ENCODE peak calls at places on chromosomes 4 and X, in nine cellular contexts. One of them, this sample, is unnamed.

GRCh38 chrX:132266583-132267355 is 47.5 kb upstream of the RAP2C start:
- DNase-seq in stomach: no peak
- DNase-seq in coronary artery: no peak
- DNase-seq in OCI-LY7: no peak
- DNase-seq in heart right ventricle: no peak
- DNase-seq in HepG2: no peak
- DNase-seq in upper lobe of left lung: no peak
- DNase-seq in thoracic aorta: no peak
- DNase-seq in body of pancreas: no peak
- DNase-seq in this sample: no peak

GRCh38 chr4:94758141-94758699 is 465 bp downstream of the BMPR1B start:
- DNase-seq in stomach: no peak
- DNase-seq in coronary artery: peak
- DNase-seq in HepG2: no peak
- DNase-seq in OCI-LY7: no peak
- DNase-seq in thoracic aorta: no peak
- DNase-seq in body of pancreas: peak
- DNase-seq in heart right ventricle: no peak
- DNase-seq in upper lobe of left lung: peak
- DNase-seq in this sample: no peak

GRCh38 chr4:39259571-39260330 is 77.4 kb downstream of the WDR19 start:
- DNase-seq in coronary artery: no peak
- DNase-seq in thoracic aorta: no peak
- DNase-seq in heart right ventricle: no peak
- DNase-seq in HepG2: no peak
- DNase-seq in stomach: no peak
- DNase-seq in OCI-LY7: no peak
- DNase-seq in upper lobe of left lung: no peak
- DNase-seq in body of pancreas: no peak
- DNase-seq in this sample: no peak

GRCh38 chr4:20639346-20639745 is 60.9 kb upstream of the PACRGL start:
- DNase-seq in HepG2: no peak
- DNase-seq in coronary artery: no peak
- DNase-seq in thoracic aorta: no peak
- DNase-seq in stomach: no peak
- DNase-seq in heart right ventricle: no peak
- DNase-seq in body of pancreas: no peak
- DNase-seq in upper lobe of left lung: no peak
- DNase-seq in OCI-LY7: no peak
- DNase-seq in this sample: no peak

GRCh38 chr4:37389967-37390580 is 145.5 kb downstream of the NWD2 start:
- DNase-seq in HepG2: peak
- DNase-seq in heart right ventricle: peak
- DNase-seq in thoracic aorta: no peak
- DNase-seq in stomach: no peak
- DNase-seq in OCI-LY7: peak
- DNase-seq in upper lobe of left lung: no peak
- DNase-seq in coronary artery: no peak
- DNase-seq in body of pancreas: peak
- DNase-seq in this sample: no peak

GRCh38 chr4:21879187-21879586 is 69.4 kb downstream of the KCNIP4 start:
- DNase-seq in coronary artery: no peak
- DNase-seq in HepG2: peak
- DNase-seq in body of pancreas: no peak
- DNase-seq in OCI-LY7: no peak
- DNase-seq in upper lobe of left lung: no peak
- DNase-seq in heart right ventricle: no peak
- DNase-seq in thoracic aorta: no peak
- DNase-seq in stomach: no peak
- DNase-seq in this sample: no peak

GRCh38 chr4:8255698-8256441 is 13.7 kb upstream of the HTRA3 start:
- DNase-seq in OCI-LY7: no peak
- DNase-seq in coronary artery: no peak
- DNase-seq in heart right ventricle: no peak
- DNase-seq in HepG2: no peak
- DNase-seq in thoracic aorta: no peak
- DNase-seq in stomach: no peak
- DNase-seq in upper lobe of left lung: peak
- DNase-seq in body of pancreas: no peak
- DNase-seq in this sample: no peak

GRCh38 chr4:55553442-55553841 is 6.7 kb upstream of the CLOCK start:
- DNase-seq in OCI-LY7: peak
- DNase-seq in HepG2: peak
- DNase-seq in thoracic aorta: peak
- DNase-seq in body of pancreas: peak
- DNase-seq in heart right ventricle: peak
- DNase-seq in stomach: peak
- DNase-seq in coronary artery: no peak
- DNase-seq in upper lobe of left lung: no peak
- DNase-seq in this sample: no peak

GRCh38 chrX:6021316-6022091 is 207.2 kb downstream of the NLGN4X start:
- DNase-seq in body of pancreas: peak
- DNase-seq in upper lobe of left lung: no peak
- DNase-seq in stomach: peak
- DNase-seq in thoracic aorta: no peak
- DNase-seq in HepG2: peak
- DNase-seq in heart right ventricle: no peak
- DNase-seq in coronary artery: no peak
- DNase-seq in OCI-LY7: peak
- DNase-seq in this sample: no peak

GRCh38 chr4:85488416-85488815 is 13.5 kb downstream of the ARHGAP24 start:
- DNase-seq in thoracic aorta: no peak
- DNase-seq in stomach: no peak
- DNase-seq in coronary artery: no peak
- DNase-seq in upper lobe of left lung: no peak
- DNase-seq in body of pancreas: no peak
- DNase-seq in heart right ventricle: no peak
- DNase-seq in OCI-LY7: no peak
- DNase-seq in HepG2: no peak
- DNase-seq in this sample: no peak

GRCh38 chr4:84849051-84849640 is 117.3 kb downstream of the WDFY3 start:
- DNase-seq in coronary artery: no peak
- DNase-seq in OCI-LY7: no peak
- DNase-seq in upper lobe of left lung: no peak
- DNase-seq in heart right ventricle: no peak
- DNase-seq in body of pancreas: no peak
- DNase-seq in stomach: no peak
- DNase-seq in thoracic aorta: no peak
- DNase-seq in HepG2: no peak
- DNase-seq in this sample: no peak

GRCh38 chrX:106249706-106250379 is 81.7 kb downstream of the PWWP3B start:
- DNase-seq in HepG2: no peak
- DNase-seq in heart right ventricle: no peak
- DNase-seq in coronary artery: no peak
- DNase-seq in thoracic aorta: no peak
- DNase-seq in OCI-LY7: no peak
- DNase-seq in body of pancreas: no peak
- DNase-seq in upper lobe of left lung: no peak
- DNase-seq in stomach: no peak
- DNase-seq in this sample: no peak

GRCh38 chr4:6859543-6859942 is 50.1 kb upstream of the TBC1D14 start:
- DNase-seq in coronary artery: no peak
- DNase-seq in thoracic aorta: no peak
- DNase-seq in body of pancreas: no peak
- DNase-seq in heart right ventricle: no peak
- DNase-seq in stomach: no peak
- DNase-seq in HepG2: peak
- DNase-seq in upper lobe of left lung: no peak
- DNase-seq in OCI-LY7: no peak
- DNase-seq in this sample: no peak
- H3K27ac ChIP-seq in coronary artery: no peak
- H3K27ac ChIP-seq in thoracic aorta: no peak
- H3K27ac ChIP-seq in body of pancreas: no peak
- H3K27ac ChIP-seq in heart right ventricle: peak
- H3K27ac ChIP-seq in stomach: no peak
- H3K27ac ChIP-seq in HepG2: peak
- H3K27ac ChIP-seq in upper lobe of left lung: no peak
- H3K27ac ChIP-seq in OCI-LY7: no peak
- H3K27ac ChIP-seq in this sample: no peak

GRCh38 chrX:149493567-149494562 is 11.2 kb downstream of the IDS start:
- DNase-seq in heart right ventricle: peak
- DNase-seq in body of pancreas: no peak
- DNase-seq in HepG2: no peak
- DNase-seq in thoracic aorta: no peak
- DNase-seq in stomach: no peak
- DNase-seq in OCI-LY7: no peak
- DNase-seq in coronary artery: no peak
- DNase-seq in upper lobe of left lung: no peak
- DNase-seq in this sample: no peak
- TF ChIP-seq CTCF in heart right ventricle: peak
- TF ChIP-seq CTCF in body of pancreas: no peak
- TF ChIP-seq CTCF in HepG2: no peak
- TF ChIP-seq CTCF in thoracic aorta: no peak
- TF ChIP-seq CTCF in stomach: no peak
- TF ChIP-seq CTCF in OCI-LY7: no peak
- TF ChIP-seq CTCF in coronary artery: no peak
- TF ChIP-seq CTCF in upper lobe of left lung: no peak
- TF ChIP-seq CTCF in this sample: no peak

GRCh38 chr4:150784305-150784704 is 202.4 kb downstream of the MAB21L2 start:
- DNase-seq in stomach: no peak
- DNase-seq in coronary artery: no peak
- DNase-seq in thoracic aorta: no peak
- DNase-seq in OCI-LY7: no peak
- DNase-seq in HepG2: no peak
- DNase-seq in body of pancreas: no peak
- DNase-seq in heart right ventricle: no peak
- DNase-seq in upper lobe of left lung: no peak
- DNase-seq in this sample: no peak

GRCh38 chr4:150781108-150781663 is 199.2 kb downstream of the MAB21L2 start:
- DNase-seq in body of pancreas: no peak
- DNase-seq in OCI-LY7: no peak
- DNase-seq in stomach: no peak
- DNase-seq in heart right ventricle: peak
- DNase-seq in coronary artery: no peak
- DNase-seq in upper lobe of left lung: no peak
- DNase-seq in HepG2: no peak
- DNase-seq in thoracic aorta: no peak
- DNase-seq in this sample: no peak

GRCh38 chr4:150782311-150782710 is 200.4 kb downstream of the MAB21L2 start:
- DNase-seq in OCI-LY7: no peak
- DNase-seq in upper lobe of left lung: no peak
- DNase-seq in coronary artery: no peak
- DNase-seq in heart right ventricle: peak
- DNase-seq in thoracic aorta: no peak
- DNase-seq in body of pancreas: peak
- DNase-seq in HepG2: peak
- DNase-seq in stomach: no peak
- DNase-seq in this sample: no peak

GRCh38 chr4:150782921-150783320 is 201.0 kb downstream of the MAB21L2 start:
- DNase-seq in heart right ventricle: no peak
- DNase-seq in body of pancreas: no peak
- DNase-seq in thoracic aorta: no peak
- DNase-seq in stomach: no peak
- DNase-seq in upper lobe of left lung: no peak
- DNase-seq in coronary artery: no peak
- DNase-seq in HepG2: no peak
- DNase-seq in OCI-LY7: no peak
- DNase-seq in this sample: no peak

DNA sequence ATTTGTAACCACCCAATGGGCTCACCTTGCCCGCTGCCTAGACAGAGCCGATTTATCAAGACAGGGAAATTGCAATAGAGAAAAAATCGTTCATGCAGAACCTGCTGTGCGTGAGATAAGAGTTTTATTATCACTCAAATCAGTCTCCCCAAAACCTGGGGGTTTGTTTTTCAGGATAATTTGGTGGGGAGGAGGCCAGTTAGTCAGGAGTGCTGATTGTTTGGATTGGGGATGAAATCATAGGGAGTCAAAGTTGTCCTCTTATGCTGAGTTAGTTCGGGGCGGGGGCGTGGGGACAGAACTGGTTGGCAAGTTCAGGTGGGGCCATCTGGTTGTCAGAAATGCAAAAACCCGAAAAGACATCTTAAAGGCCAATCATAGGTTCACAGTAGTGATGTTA is 203.0 kb downstream of the MAB21L2 start:
- DNase-seq in coronary artery: no peak
- DNase-seq in HepG2: no peak
- DNase-seq in thoracic aorta: no peak
- DNase-seq in stomach: no peak
- DNase-seq in upper lobe of left lung: no peak
- DNase-seq in body of pancreas: no peak
- DNase-seq in OCI-LY7: no peak
- DNase-seq in heart right ventricle: no peak
- DNase-seq in this sample: no peak
- H3K27ac ChIP-seq in coronary artery: no peak
- H3K27ac ChIP-seq in HepG2: no peak
- H3K27ac ChIP-seq in thoracic aorta: no peak
- H3K27ac ChIP-seq in stomach: no peak
- H3K27ac ChIP-seq in upper lobe of left lung: no peak
- H3K27ac ChIP-seq in body of pancreas: no peak
- H3K27ac ChIP-seq in OCI-LY7: no peak
- H3K27ac ChIP-seq in heart right ventricle: no peak
- H3K27ac ChIP-seq in this sample: no peak

GRCh38 chrX:134373736-134374135 is 86.2 kb upstream of the HPRT1 start:
- DNase-seq in stomach: no peak
- DNase-seq in coronary artery: no peak
- DNase-seq in upper lobe of left lung: no peak
- DNase-seq in body of pancreas: no peak
- DNase-seq in OCI-LY7: no peak
- DNase-seq in HepG2: no peak
- DNase-seq in heart right ventricle: no peak
- DNase-seq in thoracic aorta: no peak
- DNase-seq in this sample: no peak

GRCh38 chrX:134375691-134376090 is 84.3 kb upstream of the HPRT1 start:
- DNase-seq in coronary artery: no peak
- DNase-seq in HepG2: no peak
- DNase-seq in body of pancreas: no peak
- DNase-seq in upper lobe of left lung: no peak
- DNase-seq in stomach: no peak
- DNase-seq in thoracic aorta: no peak
- DNase-seq in OCI-LY7: no peak
- DNase-seq in heart right ventricle: no peak
- DNase-seq in this sample: no peak

GRCh38 chrX:134374910-134375309 is 85.1 kb upstream of the HPRT1 start:
- DNase-seq in OCI-LY7: no peak
- DNase-seq in heart right ventricle: no peak
- DNase-seq in HepG2: no peak
- DNase-seq in coronary artery: no peak
- DNase-seq in stomach: no peak
- DNase-seq in body of pancreas: no peak
- DNase-seq in thoracic aorta: no peak
- DNase-seq in upper lobe of left lung: no peak
- DNase-seq in this sample: no peak

GRCh38 chrX:134374294-134374693 is 85.7 kb upstream of the HPRT1 start:
- DNase-seq in coronary artery: no peak
- DNase-seq in thoracic aorta: no peak
- DNase-seq in heart right ventricle: no peak
- DNase-seq in upper lobe of left lung: no peak
- DNase-seq in OCI-LY7: peak
- DNase-seq in HepG2: no peak
- DNase-seq in body of pancreas: no peak
- DNase-seq in stomach: no peak
- DNase-seq in this sample: no peak

DNA sequence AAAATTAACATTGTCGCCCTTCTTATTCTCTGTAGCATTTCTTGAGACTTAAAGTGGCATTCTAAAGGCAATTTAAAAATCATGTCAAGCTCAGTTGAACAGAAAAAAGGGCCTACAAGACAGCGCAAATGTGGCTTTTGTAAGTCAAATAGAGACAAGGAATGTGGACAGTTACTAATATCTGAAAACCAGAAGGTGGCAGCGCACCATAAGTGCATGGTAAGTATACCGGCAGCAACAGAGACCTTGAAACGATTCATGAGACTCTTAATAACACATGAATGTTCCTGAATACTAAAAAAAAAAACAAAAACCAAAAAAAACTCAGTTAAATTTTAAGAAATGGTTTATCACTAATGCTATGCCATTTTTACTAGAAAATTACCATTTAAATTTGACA is 82.4 kb upstream of the HPRT1 start:
- DNase-seq in thoracic aorta: no peak
- DNase-seq in body of pancreas: peak
- DNase-seq in OCI-LY7: peak
- DNase-seq in coronary artery: no peak
- DNase-seq in HepG2: peak
- DNase-seq in stomach: no peak
- DNase-seq in upper lobe of left lung: no peak
- DNase-seq in heart right ventricle: peak
- DNase-seq in this sample: peak
- TF ChIP-seq CTCF in thoracic aorta: no peak
- TF ChIP-seq CTCF in body of pancreas: peak
- TF ChIP-seq CTCF in OCI-LY7: peak
- TF ChIP-seq CTCF in coronary artery: no peak
- TF ChIP-seq CTCF in HepG2: peak
- TF ChIP-seq CTCF in stomach: peak
- TF ChIP-seq CTCF in upper lobe of left lung: no peak
- TF ChIP-seq CTCF in heart right ventricle: peak
- TF ChIP-seq CTCF in this sample: peak

This sample was measured in CD4-positive, alpha-beta T cell.